ENCODE peak calls at places on chromosomes 4 and X, in six cellular contexts. One of them, this sample, is unnamed.

GRCh38 chrX:40434947-40435346 is 145.8 kb upstream of the ATP6AP2 start:
- DNase-seq in transverse colon: no peak
- DNase-seq in GM12891: no peak
- DNase-seq in HepG2: no peak
- DNase-seq in GM12892: no peak
- DNase-seq in HCT116: no peak
- DNase-seq in this sample: no peak

GRCh38 chrX:67612231-67612630 is 68.4 kb downstream of the AR start:
- DNase-seq in transverse colon: no peak
- DNase-seq in GM12891: no peak
- DNase-seq in HepG2: no peak
- DNase-seq in GM12892: no peak
- DNase-seq in HCT116: no peak
- DNase-seq in this sample: no peak

GRCh38 chrX:124239911-124240310 is 92.5 kb upstream of the TEX13D start:
- DNase-seq in transverse colon: no peak
- DNase-seq in GM12891: no peak
- DNase-seq in HepG2: no peak
- DNase-seq in GM12892: no peak
- DNase-seq in HCT116: no peak
- DNase-seq in this sample: no peak

GRCh38 chr4:12949719-12950118 is 534.4 kb downstream of the RAB28 start:
- DNase-seq in transverse colon: no peak
- DNase-seq in GM12891: no peak
- DNase-seq in HepG2: peak; percentile 84
- DNase-seq in GM12892: no peak
- DNase-seq in HCT116: no peak
- DNase-seq in this sample: no peak

GRCh38 chr4:40232610-40233009 is 35.8 kb downstream of the RHOH start:
- DNase-seq in transverse colon: no peak
- DNase-seq in GM12891: no peak
- DNase-seq in HepG2: no peak
- DNase-seq in GM12892: no peak
- DNase-seq in HCT116: no peak
- DNase-seq in this sample: no peak

GRCh38 chr4:7838136-7838782 is 101.4 kb downstream of the AFAP1 start:
- DNase-seq in transverse colon: no peak
- DNase-seq in GM12891: no peak
- DNase-seq in HepG2: no peak
- DNase-seq in GM12892: no peak
- DNase-seq in HCT116: no peak
- DNase-seq in this sample: no peak

GRCh38 chrX:132292753-132293152 is 73.5 kb upstream of the RAP2C start:
- DNase-seq in transverse colon: peak; percentile 12
- DNase-seq in GM12891: peak; percentile 11
- DNase-seq in HepG2: peak; percentile 57
- DNase-seq in GM12892: peak; percentile 14
- DNase-seq in HCT116: peak; percentile 15
- DNase-seq in this sample: no peak

GRCh38 chrX:46953597-46953996 is 41.4 kb downstream of the JADE3 start:
- DNase-seq in transverse colon: no peak
- DNase-seq in GM12891: no peak
- DNase-seq in HepG2: peak; percentile 75
- DNase-seq in GM12892: no peak
- DNase-seq in HCT116: no peak
- DNase-seq in this sample: no peak

GRCh38 chrX:37993857-37994619 is 12.3 kb upstream of the SYTL5 start:
- DNase-seq in transverse colon: peak; percentile 68
- DNase-seq in GM12891: peak; percentile 15
- DNase-seq in HepG2: peak; percentile 19
- DNase-seq in GM12892: no peak
- DNase-seq in HCT116: peak; percentile 42
- DNase-seq in this sample: peak; percentile 74

GRCh38 chr4:76499461-76499860 is 64.4 kb downstream of the SHROOM3 start:
- DNase-seq in transverse colon: no peak
- DNase-seq in GM12891: no peak
- DNase-seq in HepG2: no peak
- DNase-seq in GM12892: no peak
- DNase-seq in HCT116: no peak
- DNase-seq in this sample: no peak

GRCh38 chrX:143304518-143304917 is 212.8 kb downstream of the SPANXN3 start:
- DNase-seq in transverse colon: no peak
- DNase-seq in GM12891: no peak
- DNase-seq in HepG2: no peak
- DNase-seq in GM12892: no peak
- DNase-seq in HCT116: no peak
- DNase-seq in this sample: no peak

GRCh38 chr4:20249333-20249732 is 2.4 kb upstream of the SLIT2 start:
- DNase-seq in transverse colon: no peak
- DNase-seq in GM12891: no peak
- DNase-seq in HepG2: no peak
- DNase-seq in GM12892: no peak
- DNase-seq in HCT116: peak; percentile 12
- DNase-seq in this sample: no peak

GRCh38 chr4:114867291-114867690 is 246.1 kb downstream of the NDST4 start:
- DNase-seq in transverse colon: no peak
- DNase-seq in GM12891: no peak
- DNase-seq in HepG2: no peak
- DNase-seq in GM12892: no peak
- DNase-seq in HCT116: no peak
- DNase-seq in this sample: no peak
- TF ChIP-seq POLR2AphosphoS5 in transverse colon: no peak
- TF ChIP-seq POLR2AphosphoS5 in GM12891: no peak
- TF ChIP-seq POLR2AphosphoS5 in HepG2: no peak
- TF ChIP-seq POLR2AphosphoS5 in GM12892: no peak
- TF ChIP-seq POLR2AphosphoS5 in HCT116: no peak
- TF ChIP-seq POLR2AphosphoS5 in this sample: no peak

GRCh38 chr4:30191902-30192301 is 528.3 kb upstream of the PCDH7 start:
- DNase-seq in transverse colon: no peak
- DNase-seq in GM12891: no peak
- DNase-seq in HepG2: no peak
- DNase-seq in GM12892: no peak
- DNase-seq in HCT116: no peak
- DNase-seq in this sample: no peak
- TF ChIP-seq POLR2AphosphoS5 in transverse colon: no peak
- TF ChIP-seq POLR2AphosphoS5 in GM12891: no peak
- TF ChIP-seq POLR2AphosphoS5 in HepG2: no peak
- TF ChIP-seq POLR2AphosphoS5 in GM12892: no peak
- TF ChIP-seq POLR2AphosphoS5 in HCT116: no peak
- TF ChIP-seq POLR2AphosphoS5 in this sample: no peak

DNA sequence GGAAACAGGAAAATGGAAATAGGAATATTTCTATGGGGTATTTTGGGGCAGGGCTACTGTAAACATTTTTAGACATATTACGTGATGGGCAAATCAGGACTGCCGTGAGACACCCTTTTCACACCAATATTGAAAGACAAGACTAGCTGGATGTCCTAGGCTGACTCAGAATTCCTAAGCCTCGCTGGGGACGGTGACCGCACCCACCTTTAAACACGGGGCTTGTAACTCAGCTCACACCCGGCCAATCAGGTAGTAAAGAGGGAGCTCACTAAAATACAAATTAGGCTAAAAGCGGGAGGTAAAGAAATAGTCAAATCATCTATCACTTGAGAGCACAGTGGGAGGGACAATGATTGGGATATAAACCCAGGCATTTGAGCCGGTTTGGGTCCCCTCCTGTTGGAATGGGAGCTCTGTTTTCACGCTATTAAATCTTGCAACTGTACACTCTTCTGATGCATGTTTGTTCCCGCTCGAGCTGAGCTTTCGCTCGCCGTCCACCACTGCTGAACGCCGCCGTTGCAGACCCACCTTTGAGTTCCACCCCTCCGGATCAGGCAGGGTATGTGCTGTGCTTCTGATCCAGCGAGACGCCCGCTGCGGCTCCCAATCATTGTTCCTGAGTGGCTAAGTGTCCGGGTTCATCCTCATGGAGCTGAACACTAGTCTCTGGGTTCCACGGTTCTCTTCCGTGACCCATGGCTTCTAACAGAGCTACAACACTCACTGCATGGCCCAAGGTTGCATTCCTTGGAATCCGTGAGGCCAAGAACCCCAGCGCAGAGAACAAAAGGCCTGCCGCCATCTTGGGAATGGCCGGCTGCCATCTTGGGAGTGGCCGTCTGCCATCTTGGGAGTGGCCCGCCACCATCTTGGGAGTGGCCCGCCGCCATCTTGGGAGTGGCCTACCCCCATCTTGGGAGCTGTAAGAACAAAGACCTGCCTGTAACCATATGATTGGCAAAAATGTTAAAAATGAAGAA is 152.6 kb downstream of the CRLF2 start:
- DNase-seq in transverse colon: no peak
- DNase-seq in GM12891: no peak
- DNase-seq in HepG2: no peak
- DNase-seq in GM12892: no peak
- DNase-seq in HCT116: no peak
- DNase-seq in this sample: no peak
- TF ChIP-seq POLR2AphosphoS5 in transverse colon: no peak
- TF ChIP-seq POLR2AphosphoS5 in GM12891: no peak
- TF ChIP-seq POLR2AphosphoS5 in HepG2: no peak
- TF ChIP-seq POLR2AphosphoS5 in GM12892: no peak
- TF ChIP-seq POLR2AphosphoS5 in HCT116: no peak
- TF ChIP-seq POLR2AphosphoS5 in this sample: no peak

DNA sequence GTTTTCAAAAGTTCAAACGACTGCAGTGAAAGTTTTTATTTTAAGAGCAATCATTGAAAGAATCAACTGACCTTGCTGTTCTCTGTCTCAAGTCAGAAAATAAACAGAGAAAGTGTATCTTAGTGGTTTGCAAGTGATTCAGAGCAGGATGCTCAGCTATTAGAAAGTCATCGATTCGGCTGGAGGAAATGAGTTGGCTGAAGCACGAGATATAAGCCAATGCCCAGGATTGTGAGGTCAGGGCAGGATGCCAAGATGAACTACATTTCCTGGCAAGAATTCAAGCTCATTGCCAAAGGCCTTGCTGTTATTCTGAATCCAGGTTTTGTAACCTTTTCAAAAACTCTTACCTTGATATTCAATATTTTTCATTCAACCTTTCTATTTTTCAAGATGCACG is 541.4 kb upstream of the BOD1L1 start:
- DNase-seq in transverse colon: peak; percentile 23
- DNase-seq in GM12891: no peak
- DNase-seq in HepG2: no peak
- DNase-seq in GM12892: no peak
- DNase-seq in HCT116: no peak
- DNase-seq in this sample: peak; percentile 76
- TF ChIP-seq POLR2AphosphoS5 in transverse colon: no peak
- TF ChIP-seq POLR2AphosphoS5 in GM12891: no peak
- TF ChIP-seq POLR2AphosphoS5 in HepG2: no peak
- TF ChIP-seq POLR2AphosphoS5 in GM12892: no peak
- TF ChIP-seq POLR2AphosphoS5 in HCT116: no peak
- TF ChIP-seq POLR2AphosphoS5 in this sample: peak; percentile 56